ENCODE peak calls at places on chromosomes 6 and 20, in ten cellular contexts. One of them, this sample, is unnamed.

GRCh38 chr6:4404410-4404809 is 269.0 kb upstream of the ECI2 start:
- DNase-seq in kidney epithelial cell: no peak
- DNase-seq in RWPE1: no peak
- DNase-seq in T-helper 2 cell: no peak
- DNase-seq in fibroblast of pulmonary artery: no peak
- DNase-seq in K562: no peak
- DNase-seq in Right ventricle myocardium superior: no peak
- DNase-seq in prostate gland: no peak
- DNase-seq in activated T-helper 1 cell treated with Interleukin-2 at 50 U/mL for 16 hours: no peak
- DNase-seq in HS-27A: no peak
- DNase-seq in this sample: no peak

GRCh38 chr20:38460040-38460623 is 12.5 kb upstream of the RALGAPB start:
- DNase-seq in kidney epithelial cell: peak; percentile 87
- DNase-seq in RWPE1: peak; percentile 94
- DNase-seq in T-helper 2 cell: no peak
- DNase-seq in fibroblast of pulmonary artery: peak; percentile 94
- DNase-seq in K562: peak; percentile 56
- DNase-seq in Right ventricle myocardium superior: no peak
- DNase-seq in prostate gland: peak; percentile 50
- DNase-seq in activated T-helper 1 cell treated with Interleukin-2 at 50 U/mL for 16 hours: no peak
- DNase-seq in HS-27A: peak; percentile 42
- DNase-seq in this sample: peak; percentile 91

GRCh38 chr20:46347831-46348230 is 39.5 kb upstream of the CDH22 start:
- DNase-seq in kidney epithelial cell: no peak
- DNase-seq in RWPE1: no peak
- DNase-seq in T-helper 2 cell: no peak
- DNase-seq in fibroblast of pulmonary artery: no peak
- DNase-seq in K562: no peak
- DNase-seq in Right ventricle myocardium superior: no peak
- DNase-seq in prostate gland: no peak
- DNase-seq in activated T-helper 1 cell treated with Interleukin-2 at 50 U/mL for 16 hours: no peak
- DNase-seq in HS-27A: no peak
- DNase-seq in this sample: no peak

GRCh38 chr6:47094351-47094925 is 52.3 kb upstream of the ADGRF1 start:
- DNase-seq in kidney epithelial cell: no peak
- DNase-seq in RWPE1: peak; percentile 36
- DNase-seq in T-helper 2 cell: no peak
- DNase-seq in fibroblast of pulmonary artery: peak; percentile 44
- DNase-seq in K562: no peak
- DNase-seq in Right ventricle myocardium superior: no peak
- DNase-seq in prostate gland: peak; percentile 26
- DNase-seq in activated T-helper 1 cell treated with Interleukin-2 at 50 U/mL for 16 hours: no peak
- DNase-seq in HS-27A: no peak
- DNase-seq in this sample: no peak

GRCh38 chr6:56699066-56699654 is 56.5 kb upstream of the DST start:
- DNase-seq in kidney epithelial cell: no peak
- DNase-seq in RWPE1: peak; percentile 27
- DNase-seq in T-helper 2 cell: no peak
- DNase-seq in fibroblast of pulmonary artery: peak; percentile 69
- DNase-seq in K562: peak; percentile 8
- DNase-seq in Right ventricle myocardium superior: no peak
- DNase-seq in prostate gland: no peak
- DNase-seq in activated T-helper 1 cell treated with Interleukin-2 at 50 U/mL for 16 hours: no peak
- DNase-seq in HS-27A: no peak
- DNase-seq in this sample: peak; percentile 49

GRCh38 chr6:6758915-6759654 is 170.6 kb downstream of the LY86 start:
- DNase-seq in kidney epithelial cell: peak; percentile 26
- DNase-seq in RWPE1: peak; percentile 21
- DNase-seq in T-helper 2 cell: no peak
- DNase-seq in fibroblast of pulmonary artery: peak; percentile 82
- DNase-seq in K562: peak; percentile 78
- DNase-seq in Right ventricle myocardium superior: no peak
- DNase-seq in prostate gland: no peak
- DNase-seq in activated T-helper 1 cell treated with Interleukin-2 at 50 U/mL for 16 hours: no peak
- DNase-seq in HS-27A: no peak
- DNase-seq in this sample: no peak

GRCh38 chr20:61949714-61950630 is 115.7 kb downstream of the TAF4 start:
- DNase-seq in kidney epithelial cell: no peak
- DNase-seq in RWPE1: no peak
- DNase-seq in T-helper 2 cell: no peak
- DNase-seq in fibroblast of pulmonary artery: no peak
- DNase-seq in K562: no peak
- DNase-seq in Right ventricle myocardium superior: peak; percentile 24
- DNase-seq in prostate gland: no peak
- DNase-seq in activated T-helper 1 cell treated with Interleukin-2 at 50 U/mL for 16 hours: no peak
- DNase-seq in HS-27A: no peak
- DNase-seq in this sample: no peak

GRCh38 chr6:49556429-49556837 is 6.0 kb downstream of the C6orf141 start:
- DNase-seq in kidney epithelial cell: peak; percentile 85
- DNase-seq in RWPE1: peak; percentile 82
- DNase-seq in T-helper 2 cell: no peak
- DNase-seq in fibroblast of pulmonary artery: peak; percentile 65
- DNase-seq in K562: peak; percentile 73
- DNase-seq in Right ventricle myocardium superior: no peak
- DNase-seq in prostate gland: no peak
- DNase-seq in activated T-helper 1 cell treated with Interleukin-2 at 50 U/mL for 16 hours: no peak
- DNase-seq in HS-27A: no peak
- DNase-seq in this sample: peak; percentile 89

GRCh38 chr20:63073051-63073737 is 66.4 kb upstream of the BHLHE23 start:
- DNase-seq in kidney epithelial cell: no peak
- DNase-seq in RWPE1: no peak
- DNase-seq in T-helper 2 cell: no peak
- DNase-seq in fibroblast of pulmonary artery: no peak
- DNase-seq in K562: no peak
- DNase-seq in Right ventricle myocardium superior: peak; percentile 17
- DNase-seq in prostate gland: no peak
- DNase-seq in activated T-helper 1 cell treated with Interleukin-2 at 50 U/mL for 16 hours: no peak
- DNase-seq in HS-27A: no peak
- DNase-seq in this sample: no peak

GRCh38 chr20:44407402-44408184 is 52.1 kb downstream of the HNF4A start:
- DNase-seq in kidney epithelial cell: peak; percentile 49
- DNase-seq in RWPE1: peak; percentile 98
- DNase-seq in T-helper 2 cell: no peak
- DNase-seq in fibroblast of pulmonary artery: peak; percentile 10
- DNase-seq in K562: peak; percentile 88
- DNase-seq in Right ventricle myocardium superior: no peak
- DNase-seq in prostate gland: peak; percentile 9
- DNase-seq in activated T-helper 1 cell treated with Interleukin-2 at 50 U/mL for 16 hours: no peak
- DNase-seq in HS-27A: peak; percentile 59
- DNase-seq in this sample: no peak

GRCh38 chr6:114989279-114989964 is 646.6 kb upstream of the HS3ST5 start:
- DNase-seq in kidney epithelial cell: no peak
- DNase-seq in RWPE1: no peak
- DNase-seq in T-helper 2 cell: no peak
- DNase-seq in fibroblast of pulmonary artery: no peak
- DNase-seq in K562: no peak
- DNase-seq in Right ventricle myocardium superior: no peak
- DNase-seq in prostate gland: no peak
- DNase-seq in activated T-helper 1 cell treated with Interleukin-2 at 50 U/mL for 16 hours: no peak
- DNase-seq in HS-27A: no peak
- DNase-seq in this sample: no peak

GRCh38 chr6:157194643-157195042 is 128.7 kb downstream of the TMEM242 start:
- DNase-seq in kidney epithelial cell: no peak
- DNase-seq in RWPE1: no peak
- DNase-seq in T-helper 2 cell: no peak
- DNase-seq in fibroblast of pulmonary artery: peak; percentile 11
- DNase-seq in K562: no peak
- DNase-seq in Right ventricle myocardium superior: no peak
- DNase-seq in prostate gland: no peak
- DNase-seq in activated T-helper 1 cell treated with Interleukin-2 at 50 U/mL for 16 hours: no peak
- DNase-seq in HS-27A: no peak
- DNase-seq in this sample: no peak

GRCh38 chr6:73452107-73452461 is at the start of gene CGAS:
- DNase-seq in kidney epithelial cell: peak; percentile 28
- DNase-seq in RWPE1: peak; percentile 57
- DNase-seq in T-helper 2 cell: peak; percentile 67
- DNase-seq in fibroblast of pulmonary artery: peak; percentile 66
- DNase-seq in K562: no peak
- DNase-seq in Right ventricle myocardium superior: peak; percentile 91
- DNase-seq in prostate gland: peak; percentile 33
- DNase-seq in activated T-helper 1 cell treated with Interleukin-2 at 50 U/mL for 16 hours: peak; percentile 60
- DNase-seq in HS-27A: peak; percentile 39
- DNase-seq in this sample: no peak

GRCh38 chr20:58073945-58074920 is 154.2 kb downstream of the ANKRD60 start:
- DNase-seq in kidney epithelial cell: no peak
- DNase-seq in RWPE1: no peak
- DNase-seq in T-helper 2 cell: no peak
- DNase-seq in fibroblast of pulmonary artery: peak; percentile 52
- DNase-seq in K562: no peak
- DNase-seq in Right ventricle myocardium superior: no peak
- DNase-seq in prostate gland: no peak
- DNase-seq in activated T-helper 1 cell treated with Interleukin-2 at 50 U/mL for 16 hours: no peak
- DNase-seq in HS-27A: no peak
- DNase-seq in this sample: no peak

GRCh38 chr6:55853008-55854001 is 22.1 kb downstream of the BMP5 start:
- DNase-seq in kidney epithelial cell: no peak
- DNase-seq in RWPE1: no peak
- DNase-seq in T-helper 2 cell: no peak
- DNase-seq in fibroblast of pulmonary artery: no peak
- DNase-seq in K562: no peak
- DNase-seq in Right ventricle myocardium superior: no peak
- DNase-seq in prostate gland: no peak
- DNase-seq in activated T-helper 1 cell treated with Interleukin-2 at 50 U/mL for 16 hours: no peak
- DNase-seq in HS-27A: no peak
- DNase-seq in this sample: no peak

GRCh38 chr20:50450961-50451752 is 59.0 kb upstream of the PTPN1 start:
- DNase-seq in kidney epithelial cell: no peak
- DNase-seq in RWPE1: no peak
- DNase-seq in T-helper 2 cell: no peak
- DNase-seq in fibroblast of pulmonary artery: peak; percentile 65
- DNase-seq in K562: no peak
- DNase-seq in Right ventricle myocardium superior: peak; percentile 57
- DNase-seq in prostate gland: no peak
- DNase-seq in activated T-helper 1 cell treated with Interleukin-2 at 50 U/mL for 16 hours: no peak
- DNase-seq in HS-27A: no peak
- DNase-seq in this sample: peak; percentile 13

GRCh38 chr6:134614606-134615485 is 296.9 kb upstream of the SGK1 start:
- DNase-seq in kidney epithelial cell: no peak
- DNase-seq in RWPE1: no peak
- DNase-seq in T-helper 2 cell: no peak
- DNase-seq in fibroblast of pulmonary artery: no peak
- DNase-seq in K562: no peak
- DNase-seq in Right ventricle myocardium superior: no peak
- DNase-seq in prostate gland: no peak
- DNase-seq in activated T-helper 1 cell treated with Interleukin-2 at 50 U/mL for 16 hours: no peak
- DNase-seq in HS-27A: no peak
- DNase-seq in this sample: no peak

GRCh38 chr6:683742-684440 is 9.0 kb downstream of the EXOC2 start:
- DNase-seq in kidney epithelial cell: peak; percentile 72
- DNase-seq in RWPE1: no peak
- DNase-seq in T-helper 2 cell: no peak
- DNase-seq in fibroblast of pulmonary artery: peak; percentile 78
- DNase-seq in K562: peak; percentile 77
- DNase-seq in Right ventricle myocardium superior: no peak
- DNase-seq in prostate gland: no peak
- DNase-seq in activated T-helper 1 cell treated with Interleukin-2 at 50 U/mL for 16 hours: no peak
- DNase-seq in HS-27A: no peak
- DNase-seq in this sample: peak; percentile 55

GRCh38 chr6:148343028-148343374 is 363 bp downstream of the SASH1 start:
- DNase-seq in kidney epithelial cell: no peak
- DNase-seq in RWPE1: no peak
- DNase-seq in T-helper 2 cell: no peak
- DNase-seq in fibroblast of pulmonary artery: no peak
- DNase-seq in K562: no peak
- DNase-seq in Right ventricle myocardium superior: no peak
- DNase-seq in prostate gland: peak; percentile 32
- DNase-seq in activated T-helper 1 cell treated with Interleukin-2 at 50 U/mL for 16 hours: no peak
- DNase-seq in HS-27A: no peak
- DNase-seq in this sample: no peak

GRCh38 chr20:3307078-3307477 is 68.1 kb upstream of the SLC4A11 start:
- DNase-seq in kidney epithelial cell: no peak
- DNase-seq in RWPE1: no peak
- DNase-seq in T-helper 2 cell: no peak
- DNase-seq in fibroblast of pulmonary artery: no peak
- DNase-seq in K562: no peak
- DNase-seq in Right ventricle myocardium superior: no peak
- DNase-seq in prostate gland: no peak
- DNase-seq in activated T-helper 1 cell treated with Interleukin-2 at 50 U/mL for 16 hours: no peak
- DNase-seq in HS-27A: no peak
- DNase-seq in this sample: no peak

GRCh38 chr6:104710543-104711335 is 149.0 kb downstream of the HACE1 start:
- DNase-seq in kidney epithelial cell: no peak
- DNase-seq in RWPE1: no peak
- DNase-seq in T-helper 2 cell: no peak
- DNase-seq in fibroblast of pulmonary artery: no peak
- DNase-seq in K562: no peak
- DNase-seq in Right ventricle myocardium superior: no peak
- DNase-seq in prostate gland: no peak
- DNase-seq in activated T-helper 1 cell treated with Interleukin-2 at 50 U/mL for 16 hours: no peak
- DNase-seq in HS-27A: no peak
- DNase-seq in this sample: no peak

GRCh38 chr6:137880633-137881521 is 13.8 kb downstream of the TNFAIP3 start:
- DNase-seq in kidney epithelial cell: no peak
- DNase-seq in RWPE1: no peak
- DNase-seq in T-helper 2 cell: no peak
- DNase-seq in fibroblast of pulmonary artery: no peak
- DNase-seq in K562: no peak
- DNase-seq in Right ventricle myocardium superior: peak; percentile 65
- DNase-seq in prostate gland: no peak
- DNase-seq in activated T-helper 1 cell treated with Interleukin-2 at 50 U/mL for 16 hours: no peak
- DNase-seq in HS-27A: no peak
- DNase-seq in this sample: no peak

GRCh38 chr6:128954308-128955043 is 71.5 kb downstream of the LAMA2 start:
- DNase-seq in kidney epithelial cell: no peak
- DNase-seq in RWPE1: no peak
- DNase-seq in T-helper 2 cell: no peak
- DNase-seq in fibroblast of pulmonary artery: no peak
- DNase-seq in K562: no peak
- DNase-seq in Right ventricle myocardium superior: no peak
- DNase-seq in prostate gland: no peak
- DNase-seq in activated T-helper 1 cell treated with Interleukin-2 at 50 U/mL for 16 hours: no peak
- DNase-seq in HS-27A: no peak
- DNase-seq in this sample: no peak

GRCh38 chr6:4935981-4936680 is 67.7 kb downstream of the RPP40 start:
- DNase-seq in kidney epithelial cell: no peak
- DNase-seq in RWPE1: no peak
- DNase-seq in T-helper 2 cell: no peak
- DNase-seq in fibroblast of pulmonary artery: no peak
- DNase-seq in K562: no peak
- DNase-seq in Right ventricle myocardium superior: no peak
- DNase-seq in prostate gland: no peak
- DNase-seq in activated T-helper 1 cell treated with Interleukin-2 at 50 U/mL for 16 hours: no peak
- DNase-seq in HS-27A: no peak
- DNase-seq in this sample: no peak

GRCh38 chr6:148491638-148492210 is 149.1 kb downstream of the SASH1 start:
- DNase-seq in kidney epithelial cell: no peak
- DNase-seq in RWPE1: no peak
- DNase-seq in T-helper 2 cell: no peak
- DNase-seq in fibroblast of pulmonary artery: no peak
- DNase-seq in K562: no peak
- DNase-seq in Right ventricle myocardium superior: no peak
- DNase-seq in prostate gland: no peak
- DNase-seq in activated T-helper 1 cell treated with Interleukin-2 at 50 U/mL for 16 hours: no peak
- DNase-seq in HS-27A: no peak
- DNase-seq in this sample: no peak

GRCh38 chr20:44050925-44051660 is 135.9 kb downstream of the JPH2 start:
- DNase-seq in kidney epithelial cell: no peak
- DNase-seq in RWPE1: no peak
- DNase-seq in T-helper 2 cell: no peak
- DNase-seq in fibroblast of pulmonary artery: no peak
- DNase-seq in K562: no peak
- DNase-seq in Right ventricle myocardium superior: no peak
- DNase-seq in prostate gland: no peak
- DNase-seq in activated T-helper 1 cell treated with Interleukin-2 at 50 U/mL for 16 hours: no peak
- DNase-seq in HS-27A: no peak
- DNase-seq in this sample: no peak

GRCh38 chr6:14079433-14079832 is 38.1 kb upstream of the CD83 start:
- DNase-seq in kidney epithelial cell: no peak
- DNase-seq in RWPE1: peak; percentile 19
- DNase-seq in T-helper 2 cell: no peak
- DNase-seq in fibroblast of pulmonary artery: peak; percentile 29
- DNase-seq in K562: no peak
- DNase-seq in Right ventricle myocardium superior: peak; percentile 56
- DNase-seq in prostate gland: no peak
- DNase-seq in activated T-helper 1 cell treated with Interleukin-2 at 50 U/mL for 16 hours: no peak
- DNase-seq in HS-27A: no peak
- DNase-seq in this sample: no peak

GRCh38 chr6:100160913-100161312 is 166.9 kb upstream of the MCHR2 start:
- DNase-seq in kidney epithelial cell: no peak
- DNase-seq in RWPE1: no peak
- DNase-seq in T-helper 2 cell: no peak
- DNase-seq in fibroblast of pulmonary artery: no peak
- DNase-seq in K562: no peak
- DNase-seq in Right ventricle myocardium superior: no peak
- DNase-seq in prostate gland: no peak
- DNase-seq in activated T-helper 1 cell treated with Interleukin-2 at 50 U/mL for 16 hours: no peak
- DNase-seq in HS-27A: no peak
- DNase-seq in this sample: no peak

This sample was measured in kidney glomerular epithelial cell.